ENCODE peak calls at places on chromosomes 13 and 19, in eight cellular contexts. One of them, this sample, is unnamed.

GRCh38 chr19:10552596-10553053 is 8.9 kb downstream of the ATG4D start:
- DNase-seq in CD4-positive, alpha-beta T cell: no peak
- DNase-seq in heart left ventricle: no peak
- DNase-seq in HL-60: no peak
- DNase-seq in activated CD4-positive, alpha-beta T cell treated with anti-CD3 and anti-CD28 coated beads, Interleukin-2, amount 50 U/mL, for 48 hours: peak; percentile 51
- DNase-seq in CD8-positive, alpha-beta memory T cell: no peak
- DNase-seq in EL: no peak
- DNase-seq in activated CD4-positive, CD25-positive, alpha-beta regulatory T cell: no peak
- DNase-seq in this sample: no peak

GRCh38 chr13:31240921-31241320 is 41.1 kb downstream of the B3GLCT start:
- DNase-seq in CD8-positive, alpha-beta memory T cell: no peak
- DNase-seq in EL: no peak
- DNase-seq in heart left ventricle: no peak
- DNase-seq in HL-60: no peak
- DNase-seq in activated CD4-positive, alpha-beta T cell treated with anti-CD3 and anti-CD28 coated beads, Interleukin-2, amount 50 U/mL, for 48 hours: no peak
- DNase-seq in CD4-positive, alpha-beta T cell: no peak
- DNase-seq in activated CD4-positive, CD25-positive, alpha-beta regulatory T cell: no peak
- DNase-seq in this sample: no peak

GRCh38 chr19:30330266-30330665 is 41.9 kb upstream of the ZNF536 start:
- DNase-seq in activated CD4-positive, alpha-beta T cell treated with anti-CD3 and anti-CD28 coated beads, Interleukin-2, amount 50 U/mL, for 48 hours: no peak
- DNase-seq in HL-60: no peak
- DNase-seq in activated CD4-positive, CD25-positive, alpha-beta regulatory T cell: no peak
- DNase-seq in heart left ventricle: no peak
- DNase-seq in CD8-positive, alpha-beta memory T cell: no peak
- DNase-seq in CD4-positive, alpha-beta T cell: no peak
- DNase-seq in EL: no peak
- DNase-seq in this sample: no peak

GRCh38 chr13:33072759-33073158 is 56.5 kb downstream of the KL start:
- DNase-seq in CD4-positive, alpha-beta T cell: no peak
- DNase-seq in EL: no peak
- DNase-seq in HL-60: no peak
- DNase-seq in activated CD4-positive, CD25-positive, alpha-beta regulatory T cell: no peak
- DNase-seq in CD8-positive, alpha-beta memory T cell: no peak
- DNase-seq in heart left ventricle: no peak
- DNase-seq in activated CD4-positive, alpha-beta T cell treated with anti-CD3 and anti-CD28 coated beads, Interleukin-2, amount 50 U/mL, for 48 hours: no peak
- DNase-seq in this sample: no peak

GRCh38 chr19:964116-964520 is 20.0 kb upstream of the WDR18 start:
- DNase-seq in HL-60: no peak
- DNase-seq in CD8-positive, alpha-beta memory T cell: no peak
- DNase-seq in activated CD4-positive, CD25-positive, alpha-beta regulatory T cell: no peak
- DNase-seq in heart left ventricle: no peak
- DNase-seq in activated CD4-positive, alpha-beta T cell treated with anti-CD3 and anti-CD28 coated beads, Interleukin-2, amount 50 U/mL, for 48 hours: no peak
- DNase-seq in CD4-positive, alpha-beta T cell: no peak
- DNase-seq in EL: no peak
- DNase-seq in this sample: no peak

GRCh38 chr19:5585461-5586299 is 17.9 kb upstream of the TINCR start:
- DNase-seq in heart left ventricle: no peak
- DNase-seq in EL: no peak
- DNase-seq in activated CD4-positive, CD25-positive, alpha-beta regulatory T cell: no peak
- DNase-seq in CD4-positive, alpha-beta T cell: no peak
- DNase-seq in activated CD4-positive, alpha-beta T cell treated with anti-CD3 and anti-CD28 coated beads, Interleukin-2, amount 50 U/mL, for 48 hours: peak; percentile 57
- DNase-seq in HL-60: no peak
- DNase-seq in CD8-positive, alpha-beta memory T cell: no peak
- DNase-seq in this sample: no peak

GRCh38 chr19:33673258-33673875 is 51.6 kb downstream of the CHST8 start:
- DNase-seq in HL-60: no peak
- DNase-seq in CD4-positive, alpha-beta T cell: peak; percentile 12
- DNase-seq in activated CD4-positive, CD25-positive, alpha-beta regulatory T cell: no peak
- DNase-seq in EL: no peak
- DNase-seq in CD8-positive, alpha-beta memory T cell: no peak
- DNase-seq in activated CD4-positive, alpha-beta T cell treated with anti-CD3 and anti-CD28 coated beads, Interleukin-2, amount 50 U/mL, for 48 hours: no peak
- DNase-seq in heart left ventricle: no peak
- DNase-seq in this sample: no peak

GRCh38 chr13:83794627-83795026 is 87.6 kb downstream of the SLITRK1 start:
- DNase-seq in CD8-positive, alpha-beta memory T cell: no peak
- DNase-seq in HL-60: no peak
- DNase-seq in heart left ventricle: no peak
- DNase-seq in CD4-positive, alpha-beta T cell: no peak
- DNase-seq in activated CD4-positive, alpha-beta T cell treated with anti-CD3 and anti-CD28 coated beads, Interleukin-2, amount 50 U/mL, for 48 hours: no peak
- DNase-seq in activated CD4-positive, CD25-positive, alpha-beta regulatory T cell: no peak
- DNase-seq in EL: no peak
- DNase-seq in this sample: no peak

GRCh38 chr19:40054632-40055031 is 1.4 kb downstream of the ZNF780B start:
- DNase-seq in CD8-positive, alpha-beta memory T cell: no peak
- DNase-seq in CD4-positive, alpha-beta T cell: no peak
- DNase-seq in activated CD4-positive, alpha-beta T cell treated with anti-CD3 and anti-CD28 coated beads, Interleukin-2, amount 50 U/mL, for 48 hours: no peak
- DNase-seq in HL-60: no peak
- DNase-seq in heart left ventricle: no peak
- DNase-seq in EL: no peak
- DNase-seq in activated CD4-positive, CD25-positive, alpha-beta regulatory T cell: no peak
- DNase-seq in this sample: no peak

GRCh38 chr13:113820813-113821651 is 42.8 kb downstream of the GAS6 start:
- DNase-seq in EL: peak; percentile 98
- DNase-seq in heart left ventricle: peak; percentile 90
- DNase-seq in CD4-positive, alpha-beta T cell: no peak
- DNase-seq in HL-60: no peak
- DNase-seq in CD8-positive, alpha-beta memory T cell: no peak
- DNase-seq in activated CD4-positive, alpha-beta T cell treated with anti-CD3 and anti-CD28 coated beads, Interleukin-2, amount 50 U/mL, for 48 hours: no peak
- DNase-seq in activated CD4-positive, CD25-positive, alpha-beta regulatory T cell: no peak
- DNase-seq in this sample: no peak

GRCh38 chr19:48648134-48648533 is 2.1 kb upstream of the CA11 start:
- DNase-seq in EL: no peak
- DNase-seq in activated CD4-positive, alpha-beta T cell treated with anti-CD3 and anti-CD28 coated beads, Interleukin-2, amount 50 U/mL, for 48 hours: no peak
- DNase-seq in HL-60: no peak
- DNase-seq in activated CD4-positive, CD25-positive, alpha-beta regulatory T cell: no peak
- DNase-seq in CD4-positive, alpha-beta T cell: no peak
- DNase-seq in heart left ventricle: no peak
- DNase-seq in CD8-positive, alpha-beta memory T cell: no peak
- DNase-seq in this sample: no peak

GRCh38 chr13:94195715-94196114 is 283.8 kb downstream of the DCT start:
- DNase-seq in activated CD4-positive, CD25-positive, alpha-beta regulatory T cell: no peak
- DNase-seq in HL-60: no peak
- DNase-seq in activated CD4-positive, alpha-beta T cell treated with anti-CD3 and anti-CD28 coated beads, Interleukin-2, amount 50 U/mL, for 48 hours: no peak
- DNase-seq in EL: peak; percentile 95
- DNase-seq in CD4-positive, alpha-beta T cell: no peak
- DNase-seq in CD8-positive, alpha-beta memory T cell: no peak
- DNase-seq in heart left ventricle: no peak
- DNase-seq in this sample: no peak

GRCh38 chr13:41075034-41075433 is 13.7 kb downstream of the WBP4 start:
- DNase-seq in activated CD4-positive, CD25-positive, alpha-beta regulatory T cell: no peak
- DNase-seq in CD4-positive, alpha-beta T cell: peak; percentile 38
- DNase-seq in activated CD4-positive, alpha-beta T cell treated with anti-CD3 and anti-CD28 coated beads, Interleukin-2, amount 50 U/mL, for 48 hours: no peak
- DNase-seq in HL-60: no peak
- DNase-seq in heart left ventricle: no peak
- DNase-seq in CD8-positive, alpha-beta memory T cell: no peak
- DNase-seq in EL: peak; percentile 38
- DNase-seq in this sample: no peak

GRCh38 chr13:24165746-24166145 is 5.2 kb downstream of the SPATA13 start:
- DNase-seq in CD4-positive, alpha-beta T cell: no peak
- DNase-seq in activated CD4-positive, CD25-positive, alpha-beta regulatory T cell: no peak
- DNase-seq in CD8-positive, alpha-beta memory T cell: no peak
- DNase-seq in HL-60: no peak
- DNase-seq in activated CD4-positive, alpha-beta T cell treated with anti-CD3 and anti-CD28 coated beads, Interleukin-2, amount 50 U/mL, for 48 hours: no peak
- DNase-seq in heart left ventricle: no peak
- DNase-seq in EL: peak; percentile 84
- DNase-seq in this sample: no peak

GRCh38 chr13:29160862-29161261 is 340.7 kb downstream of the MTUS2 start:
- DNase-seq in activated CD4-positive, alpha-beta T cell treated with anti-CD3 and anti-CD28 coated beads, Interleukin-2, amount 50 U/mL, for 48 hours: no peak
- DNase-seq in activated CD4-positive, CD25-positive, alpha-beta regulatory T cell: no peak
- DNase-seq in CD8-positive, alpha-beta memory T cell: no peak
- DNase-seq in heart left ventricle: no peak
- DNase-seq in EL: no peak
- DNase-seq in CD4-positive, alpha-beta T cell: no peak
- DNase-seq in HL-60: peak; percentile 51
- DNase-seq in this sample: no peak

GRCh38 chr19:34932494-34932893 is 5.8 kb downstream of the ZNF30 start:
- DNase-seq in CD8-positive, alpha-beta memory T cell: no peak
- DNase-seq in HL-60: no peak
- DNase-seq in heart left ventricle: no peak
- DNase-seq in EL: no peak
- DNase-seq in CD4-positive, alpha-beta T cell: no peak
- DNase-seq in activated CD4-positive, CD25-positive, alpha-beta regulatory T cell: no peak
- DNase-seq in activated CD4-positive, alpha-beta T cell treated with anti-CD3 and anti-CD28 coated beads, Interleukin-2, amount 50 U/mL, for 48 hours: no peak
- DNase-seq in this sample: no peak

This sample was measured in LNCaP clone FGC.